ENCODE peak calls at places on chromosomes 12 and 14, in six cellular contexts. T is hippocampal formation; M is sigmoid colon; R is stimulated activated CD4-positive, alpha-beta T cell treated with anti-CD3 and anti-CD28 coated beads, Interleukin-15, amount 100 ng/mL, for 48 hours; X is Caki2; A is B cell. W is an unnamed sample.

GRCh38 chr14:50262865-50263264 is 31.5 kb upstream of the SOS2 start:
- DNase-seq in T (no peak), A (no peak), X (no peak), R (no peak), M (no peak), W (no peak)

GRCh38 chr12:48814313-48815280 is 3.7 kb upstream of the CACNB3 start:
- DNase-seq in X (peak), A (peak), T (peak), M (peak), R (peak), W (peak)

GRCh38 chr12:92784795-92785562 is 82.2 kb downstream of the PLEKHG7 start:
- DNase-seq in T (peak), M (no peak), A (peak), R (no peak), X (peak), W (peak)

GRCh38 chr14:103402700-103403099 is 17.5 kb downstream of the MARK3 start:
- DNase-seq in R (no peak), X (no peak), T (no peak), A (no peak), M (no peak), W (peak)

GRCh38 chr14:32480337-32480736 is 151.2 kb downstream of the AKAP6 start:
- DNase-seq in R (no peak), X (no peak), T (no peak), M (no peak), A (no peak), W (no peak)

GRCh38 chr12:75852143-75852542 is 179.4 kb downstream of the PHLDA1 start:
- DNase-seq in T (no peak), R (no peak), A (no peak), X (peak), M (no peak), W (peak)

GRCh38 chr14:76389841-76390240 is 13.9 kb downstream of the ESRRB start:
- DNase-seq in T (no peak), A (no peak), R (no peak), X (no peak), M (no peak), W (no peak)

GRCh38 chr12:113909776-113910420 is 56.2 kb downstream of the RBM19 start:
- DNase-seq in X (no peak), M (no peak), R (no peak), T (no peak), A (no peak), W (no peak)

GRCh38 chr14:98227000-98227726 is 1044.8 kb downstream of the BCL11B start:
- DNase-seq in M (no peak), A (no peak), X (no peak), T (no peak), R (peak), W (no peak)

GRCh38 chr12:47822863-47823262 is 3.2 kb upstream of the HDAC7 start:
- DNase-seq in X (no peak), A (no peak), M (no peak), R (no peak), T (no peak), W (no peak)